ENCODE peak calls at places on chromosomes 6 and 20, in seven cellular contexts. O is HCT116, X is breast epithelium, B is upper lobe of right lung, P is heart left ventricle, G is mammary epithelial cell, R is body of pancreas. F is an unnamed sample.

GRCh38 chr20:41222703-41223102 is 85.4 kb downstream of the PLCG1 start:
- DNase-seq in O (no peak), X (no peak), B (no peak), P (no peak), G (no peak), R (no peak), F (no peak)

GRCh38 chr6:78436335-78436734 is 431.0 kb upstream of the IRAK1BP1 start:
- DNase-seq in O (peak; percentile 19), X (no peak), B (no peak), P (no peak), G (peak; percentile 23), R (no peak), F (no peak)

GRCh38 chr6:142746524-142746923 is 198.5 kb downstream of the HIVEP2 start:
- DNase-seq in O (no peak), X (no peak), B (no peak), P (no peak), G (no peak), R (peak; percentile 20), F (no peak)

GRCh38 chr6:14689639-14690038 is 556.2 kb upstream of the JARID2 start:
- DNase-seq in O (no peak), X (no peak), B (no peak), P (no peak), G (no peak), R (no peak), F (no peak)

GRCh38 chr6:47197672-47198640 is 111.7 kb downstream of the TNFRSF21 start:
- DNase-seq in O (no peak), X (no peak), B (no peak), P (no peak), G (no peak), R (peak; percentile 20), F (no peak)

GRCh38 chr20:3515379-3516175 is 44.8 kb downstream of the ATRN start:
- DNase-seq in O (no peak), X (no peak), B (no peak), P (no peak), G (no peak), R (no peak), F (no peak)

GRCh38 chr6:11701568-11701967 is 77.0 kb downstream of the ADTRP start:
- DNase-seq in O (no peak), X (no peak), B (no peak), P (no peak), G (peak; percentile 79), R (no peak), F (no peak)

GRCh38 chr6:84304881-84305280 is 77.4 kb upstream of the CEP162 start:
- DNase-seq in O (no peak), X (no peak), B (no peak), P (no peak), G (no peak), R (no peak), F (no peak)

GRCh38 chr6:107264357-107264831 is 149.1 kb upstream of the BEND3 start:
- DNase-seq in O (no peak), X (no peak), B (no peak), P (no peak), G (peak; percentile 73), R (no peak), F (no peak)

GRCh38 chr6:89970609-89971337 is 76.5 kb downstream of the GJA10 start:
- DNase-seq in O (peak; percentile 16), X (no peak), B (no peak), P (peak; percentile 39), G (peak; percentile 45), R (peak; percentile 48), F (no peak)

GRCh38 chr6:89966913-89967312 is 72.6 kb downstream of the GJA10 start:
- DNase-seq in O (no peak), X (no peak), B (no peak), P (no peak), G (no peak), R (no peak), F (no peak)

GRCh38 chr6:89966250-89966588 is 72.0 kb downstream of the GJA10 start:
- DNase-seq in O (no peak), X (no peak), B (no peak), P (no peak), G (no peak), R (no peak), F (no peak)

GRCh38 chr6:89972024-89972381 is 77.7 kb downstream of the GJA10 start:
- DNase-seq in O (no peak), X (no peak), B (no peak), P (no peak), G (no peak), R (no peak), F (no peak)

GRCh38 chr6:89970072-89970471 is 75.8 kb downstream of the GJA10 start:
- DNase-seq in O (no peak), X (no peak), B (no peak), P (no peak), G (no peak), R (no peak), F (no peak)
- TF ChIP-seq CTCF in O (no peak), X (no peak), B (no peak), P (no peak), G (peak; percentile 16), R (no peak), F (no peak)

GRCh38 chr6:167317172-167317571 is 7.7 kb upstream of the TTLL2 start:
- DNase-seq in O (no peak), X (no peak), B (no peak), P (no peak), G (no peak), R (no peak), F (no peak)
- H3K9me3 ChIP-seq in O (no peaks in the 10 kb centered on the region), X (no peaks in the 10 kb centered on the region), B (no peaks in the 10 kb centered on the region), P (no peaks in the 10 kb centered on the region), G (peaks cover 2% of the 10 kb centered on the region), R (no peaks in the 10 kb centered on the region), F (no peaks in the 10 kb centered on the region)

GRCh38 chr6:37102299-37103168 is 67.4 kb upstream of the PIM1 start:
- DNase-seq in O (peak; percentile 36), X (peak; percentile 80), B (peak; percentile 91), P (peak; percentile 85), G (peak; percentile 74), R (peak; percentile 89), F (peak; percentile 91)
- TF ChIP-seq CTCF in O (no peak), X (no peak), B (no peak), P (no peak), G (no peak), R (no peak), F (no peak)

GRCh38 chr6:22755605-22756004 is 186.2 kb downstream of the HDGFL1 start:
- DNase-seq in O (no peak), X (no peak), B (no peak), P (no peak), G (no peak), R (no peak), F (no peak)
- H3K9me3 ChIP-seq in O (no peaks in the 10 kb centered on the region), X (no peaks in the 10 kb centered on the region), B (no peaks in the 10 kb centered on the region), P (peaks cover under 1% of the 10 kb centered on the region), G (no peaks in the 10 kb centered on the region), R (no peaks in the 10 kb centered on the region), F (no peaks in the 10 kb centered on the region)

DNA sequence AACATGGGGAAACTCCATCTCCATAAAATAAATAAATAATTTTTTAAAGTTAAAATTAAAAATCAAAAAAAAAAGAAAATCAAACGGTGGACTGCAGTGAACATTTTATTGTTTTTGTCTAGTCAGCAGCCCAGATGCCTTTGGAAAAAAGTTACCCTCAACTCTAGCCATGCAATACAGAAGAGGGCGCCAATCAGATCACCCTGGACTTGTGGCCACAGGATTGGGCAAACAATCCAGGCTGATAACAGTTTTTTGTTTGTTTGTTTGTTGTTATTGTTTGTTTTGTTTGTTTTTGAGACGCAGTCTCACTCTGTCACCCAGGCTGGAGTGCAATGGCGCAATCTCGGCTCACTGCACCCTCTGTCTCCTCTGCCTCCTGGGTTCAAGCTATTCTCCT is 30.5 kb upstream of the NELFCD start:
- DNase-seq in O (no peak), X (no peak), B (no peak), P (no peak), G (no peak), R (no peak), F (no peak)
- TF ChIP-seq CTCF in O (no peak), X (no peak), B (no peak), P (no peak), G (peak; percentile 5), R (no peak), F (no peak)

GRCh38 chr6:167409078-167409477 is 84.2 kb downstream of the TTLL2 start:
- DNase-seq in O (no peak), X (no peak), B (peak; percentile 41), P (no peak), G (no peak), R (no peak), F (no peak)
- H3K9me3 ChIP-seq in O (no peaks in the 10 kb centered on the region), X (no peaks in the 10 kb centered on the region), B (no peaks in the 10 kb centered on the region), P (no peaks in the 10 kb centered on the region), G (peaks cover 29% of the 10 kb centered on the region), R (no peaks in the 10 kb centered on the region), F (no peaks in the 10 kb centered on the region)

GRCh38 chr20:64091762-64092161 is 7.6 kb upstream of the LKAAEAR1 start:
- DNase-seq in O (no peak), X (no peak), B (no peak), P (no peak), G (no peak), R (no peak), F (no peak)
- TF ChIP-seq CTCF in O (no peak), X (no peak), B (no peak), P (no peak), G (no peak), R (no peak), F (no peak)

DNA sequence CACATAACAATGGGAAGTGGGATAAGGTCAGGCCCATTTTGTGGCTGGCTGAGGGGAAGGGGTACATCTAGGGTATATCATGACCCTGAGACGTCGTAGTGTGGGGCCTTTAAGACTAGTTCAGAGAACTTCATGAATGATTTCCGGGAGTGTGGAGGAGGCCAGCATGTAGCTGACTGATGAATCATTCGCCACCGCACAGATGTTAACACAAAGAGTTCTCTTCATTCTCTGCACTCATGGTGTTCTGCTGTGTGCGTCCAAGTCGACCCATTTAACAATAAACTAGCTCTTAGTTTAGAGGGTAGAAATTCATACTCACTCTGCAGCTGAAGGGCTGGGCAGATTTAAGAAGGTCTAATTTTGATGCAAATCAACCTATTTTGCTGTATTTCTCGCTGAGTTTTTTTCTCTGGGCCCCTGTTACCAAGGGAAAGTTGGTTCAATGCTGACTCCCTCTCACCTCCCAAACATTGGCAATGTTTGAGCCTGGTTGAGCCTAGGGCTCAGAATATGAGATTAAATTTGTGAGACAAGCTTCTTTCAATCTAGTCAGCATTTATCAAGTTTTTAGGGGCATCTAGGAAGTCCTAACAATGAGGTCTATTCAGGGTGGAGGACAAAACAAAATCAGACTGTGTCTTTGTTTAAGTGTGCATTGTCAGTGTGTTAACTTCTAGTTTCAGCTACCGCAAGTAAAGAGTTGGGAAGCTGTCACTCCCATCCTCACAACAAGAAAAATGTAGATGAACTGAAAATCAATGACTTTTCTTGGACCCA is 106.8 kb upstream of the CBLN4 start:
- DNase-seq in O (no peak), X (no peak), B (no peak), P (peak; percentile 8), G (peak; percentile 32), R (no peak), F (no peak)
- H3K9me3 ChIP-seq in O (peaks cover 6% of the 10 kb centered on the region), X (no peaks in the 10 kb centered on the region), B (no peaks in the 10 kb centered on the region), P (peaks cover 9% of the 10 kb centered on the region), G (no peaks in the 10 kb centered on the region), R (no peaks in the 10 kb centered on the region), F (no peaks in the 10 kb centered on the region)

F was measured in lower lobe of right lung.